ENCODE peak calls at places on chromosomes 6 and 20, in six cellular contexts. Q, W, T, A, N and Y are unnamed samples.

GRCh38 chr6:36227379-36228344 is 31.1 kb downstream of the BRPF3 start:
- DNase-seq in T (no peak), W (no peak), A (peak), Q (no peak), N (no peak), Y (no peak)

GRCh38 chr6:8237668-8238067 is 135.3 kb upstream of the EEF1E1 start:
- DNase-seq in N (no peak), T (no peak), W (no peak), Q (no peak), A (no peak), Y (no peak)

GRCh38 chr6:1762203-1762602 is 152.5 kb downstream of the FOXC1 start:
- DNase-seq in Q (no peak), T (no peak), N (no peak), A (no peak), W (no peak), Y (no peak)

GRCh38 chr6:41697902-41698349 is 37.5 kb downstream of the TFEB start:
- DNase-seq in T (no peak), N (no peak), Q (no peak), A (no peak), W (no peak), Y (no peak)

GRCh38 chr6:169411722-169412121 is 158.1 kb upstream of the THBS2 start:
- DNase-seq in N (no peak), W (no peak), T (no peak), A (no peak), Q (no peak), Y (no peak)

GRCh38 chr20:50274570-50275430 is 84.2 kb downstream of the CEBPB start:
- DNase-seq in Q (no peak), T (no peak), A (no peak), W (peak), N (no peak), Y (no peak)

GRCh38 chr6:163298079-163298807 is 116.3 kb upstream of the QKI start:
- DNase-seq in Q (no peak), N (no peak), W (no peak), A (no peak), T (no peak), Y (no peak)

GRCh38 chr20:63567382-63568169 is 6.5 kb downstream of the HELZ2 start:
- DNase-seq in Q (no peak), W (no peak), A (no peak), N (no peak), T (peak), Y (no peak)

GRCh38 chr6:158312672-158313397 is 570 bp downstream of the TULP4 start:
- DNase-seq in A (no peak), W (no peak), Q (peak), N (no peak), T (no peak), Y (no peak)

GRCh38 chr20:61387204-61387958 is 135.3 kb downstream of the CDH4 start:
- DNase-seq in T (no peak), N (peak), Q (peak), W (no peak), A (peak), Y (peak)

GRCh38 chr6:150730801-150731445 is 131.2 kb downstream of the PLEKHG1 start:
- DNase-seq in A (no peak), N (no peak), T (no peak), W (no peak), Q (no peak), Y (no peak)

GRCh38 chr20:20734475-20734948 is 22.1 kb upstream of the RALGAPA2 start:
- DNase-seq in N (no peak), Q (peak), W (no peak), A (no peak), T (peak), Y (no peak)

GRCh38 chr6:111646942-111647341 is 41.3 kb upstream of the TRAF3IP2 start:
- DNase-seq in A (no peak), W (no peak), Q (no peak), T (no peak), N (no peak), Y (no peak)

GRCh38 chr6:163823577-163823976 is 409.1 kb downstream of the QKI start:
- DNase-seq in Q (no peak), T (no peak), A (no peak), W (no peak), N (no peak), Y (no peak)

GRCh38 chr6:156876302-156876701 is 99.1 kb downstream of the ARID1B start:
- DNase-seq in W (no peak), T (no peak), N (peak), A (peak), Q (peak), Y (peak)

GRCh38 chr20:3209023-3209945 is at the start of gene ITPA:
- DNase-seq in T (no peak), Q (peak), N (peak), A (peak), W (peak), Y (peak)

GRCh38 chr6:3919130-3919628 is 70.0 kb downstream of the FAM50B start:
- DNase-seq in W (no peak), N (no peak), A (no peak), Q (no peak), T (no peak), Y (no peak)

GRCh38 chr6:46390153-46390876 is 100.9 kb downstream of the RCAN2 start:
- DNase-seq in Q (no peak), N (no peak), T (no peak), W (no peak), A (no peak), Y (no peak)

GRCh38 chr6:164807125-164807524 is 502.3 kb downstream of the C6orf118 start:
- DNase-seq in A (no peak), N (no peak), T (no peak), W (no peak), Q (peak), Y (no peak)

GRCh38 chr20:34862724-34863123 is 9.9 kb downstream of the GGT7 start:
- DNase-seq in T (no peak), A (no peak), W (no peak), N (no peak), Q (no peak), Y (no peak)

GRCh38 chr6:17725083-17725482 is 18.4 kb upstream of the NUP153 start:
- DNase-seq in Q (peak), A (peak), W (peak), T (no peak), N (peak), Y (peak)

GRCh38 chr6:106634565-106634964 is 5.2 kb downstream of the QRSL1 start:
- DNase-seq in T (no peak), N (no peak), A (no peak), W (no peak), Q (no peak), Y (no peak)

GRCh38 chr20:62740286-62741141 is 31.9 kb downstream of the NTSR1 start:
- DNase-seq in Q (no peak), A (peak), W (peak), N (no peak), T (peak), Y (peak)

GRCh38 chr20:37161830-37162549 is 17.1 kb upstream of the RPN2 start:
- DNase-seq in T (no peak), N (no peak), A (peak), W (no peak), Q (no peak), Y (no peak)

GRCh38 chr6:77447254-77447653 is 16.0 kb downstream of the HTR1B start:
- DNase-seq in W (no peak), T (no peak), A (no peak), Q (no peak), N (no peak), Y (no peak)

GRCh38 chr6:113476937-113477839 is 380.0 kb upstream of the MARCKS start:
- DNase-seq in A (no peak), N (no peak), W (no peak), T (no peak), Q (no peak), Y (no peak)

GRCh38 chr6:13413466-13413862 is 73.9 kb downstream of the GFOD1 start:
- DNase-seq in A (no peak), T (no peak), N (no peak), Q (no peak), W (peak), Y (no peak)

GRCh38 chr6:128519931-128520435 is 416 bp downstream of the PTPRK start:
- DNase-seq in Q (peak), N (peak), A (no peak), W (no peak), T (no peak), Y (no peak)

GRCh38 chr20:49132995-49133451 is 55.1 kb downstream of the STAU1 start:
- DNase-seq in N (no peak), Q (peak), A (peak), W (peak), T (peak), Y (no peak)

GRCh38 chr6:146876271-146877151 is 277.7 kb downstream of the ADGB start:
- DNase-seq in N (no peak), Q (no peak), A (peak), T (no peak), W (no peak), Y (no peak)

GRCh38 chr6:144466716-144467115 is 181.6 kb downstream of the UTRN start:
- DNase-seq in W (no peak), T (no peak), N (no peak), Q (no peak), A (no peak), Y (no peak)

GRCh38 chr6:2764610-2765165 is 505 bp upstream of the WRNIP1 start:
- DNase-seq in Q (peak), N (peak), T (no peak), W (peak), A (peak), Y (no peak)

GRCh38 chr6:157608221-157609075 is 214.6 kb upstream of the SNX9 start:
- DNase-seq in Q (no peak), T (no peak), W (no peak), A (no peak), N (no peak), Y (no peak)

GRCh38 chr6:7543761-7544424 is 2.4 kb downstream of the DSP start:
- DNase-seq in Q (peak), N (no peak), T (no peak), A (no peak), W (no peak), Y (no peak)

GRCh38 chr20:10848810-10849370 is 175.1 kb upstream of the JAG1 start:
- DNase-seq in N (no peak), W (peak), T (peak), A (no peak), Q (peak), Y (no peak)

GRCh38 chr20:5729348-5729747 is 20.9 kb upstream of the SHLD1 start:
- DNase-seq in T (no peak), Q (no peak), A (no peak), N (no peak), W (no peak), Y (no peak)

GRCh38 chr6:128139519-128139918 is 238.7 kb upstream of the THEMIS start:
- DNase-seq in N (no peak), A (no peak), Q (no peak), T (no peak), W (peak), Y (no peak)

GRCh38 chr6:162712694-162713093 is 14.9 kb downstream of the PRKN start:
- DNase-seq in N (no peak), Q (no peak), T (no peak), W (no peak), A (no peak), Y (no peak)

GRCh38 chr6:41406821-41407787 is 71.7 kb downstream of the NCR2 start:
- DNase-seq in Q (peak), A (no peak), W (no peak), T (no peak), N (peak), Y (peak)

GRCh38 chr6:106085687-106085983 is 501 bp upstream of the PRDM1 start:
- DNase-seq in A (no peak), T (no peak), W (no peak), Q (peak), N (no peak), Y (no peak)

GRCh38 chr6:159831373-159831679 is 31.2 kb downstream of the PNLDC1 start:
- DNase-seq in T (no peak), W (no peak), N (no peak), A (no peak), Q (no peak), Y (no peak)

GRCh38 chr6:159830481-159831372 is 30.7 kb downstream of the PNLDC1 start:
- DNase-seq in Q (peak), N (no peak), A (no peak), W (no peak), T (no peak), Y (peak)

GRCh38 chr6:159826968-159827647 is 27.0 kb downstream of the PNLDC1 start:
- DNase-seq in Q (no peak), A (no peak), W (no peak), N (no peak), T (no peak), Y (no peak)

GRCh38 chr6:159828074-159828473 is 28.0 kb downstream of the PNLDC1 start:
- DNase-seq in T (no peak), A (no peak), W (no peak), Q (no peak), N (no peak), Y (no peak)

GRCh38 chr6:159829515-159829914 is 29.4 kb downstream of the PNLDC1 start:
- DNase-seq in T (no peak), N (no peak), Q (no peak), W (no peak), A (no peak), Y (no peak)
- TF ChIP-seq CREB1 in T (no peak), N (no peak), Q (no peak), W (no peak), A (no peak), Y (no peak)

DNA sequence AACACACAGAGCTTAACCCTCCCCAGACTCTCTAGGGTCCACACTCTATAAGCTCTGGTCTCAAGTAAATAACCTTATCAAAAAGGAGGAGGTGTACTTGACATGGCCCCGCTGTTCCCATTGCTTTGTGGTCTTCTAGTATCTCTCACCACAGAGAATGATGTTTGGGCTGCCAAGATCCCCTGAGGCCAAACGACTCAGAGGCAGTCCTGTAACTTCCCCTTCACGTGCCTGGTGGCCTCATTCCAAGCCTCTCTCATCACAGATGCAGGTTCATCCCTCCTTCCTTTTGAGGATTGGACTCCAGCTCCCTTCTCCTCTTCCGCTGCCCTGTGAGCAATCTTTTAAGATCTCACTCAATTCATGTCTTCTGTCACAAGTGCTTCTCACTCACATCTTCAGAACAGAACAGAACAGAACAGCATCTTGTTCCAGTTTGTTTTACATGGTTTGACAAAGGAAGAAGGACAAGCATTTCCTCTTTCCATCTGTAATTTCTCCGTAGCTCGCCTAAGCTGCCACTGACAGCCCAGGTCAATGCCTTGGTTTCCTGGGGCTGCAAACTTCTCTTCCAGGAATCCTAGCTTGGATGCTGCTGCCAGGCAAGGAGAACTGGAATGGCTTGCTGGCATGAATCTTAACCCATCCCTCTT is 541.5 kb downstream of the CD83 start:
- DNase-seq in Q (no peak), N (no peak), A (no peak), W (no peak), T (no peak), Y (no peak)
- TF ChIP-seq CREB1 in Q (no peak), N (no peak), A (no peak), W (no peak), T (no peak), Y (no peak)

GRCh38 chr20:47851774-47852173 is 66.5 kb upstream of the SULF2 start:
- DNase-seq in W (no peak), N (no peak), Q (no peak), T (no peak), A (no peak), Y (no peak)

GRCh38 chr20:47855799-47856198 is 70.5 kb upstream of the SULF2 start:
- DNase-seq in W (no peak), T (no peak), N (no peak), Q (no peak), A (no peak), Y (no peak)

GRCh38 chr20:47857142-47857993 is 72.1 kb upstream of the SULF2 start:
- DNase-seq in A (no peak), N (no peak), Q (no peak), W (peak), T (no peak), Y (no peak)

GRCh38 chr20:47857994-47858557 is 72.8 kb upstream of the SULF2 start:
- DNase-seq in A (no peak), N (no peak), W (no peak), T (no peak), Q (no peak), Y (no peak)

DNA sequence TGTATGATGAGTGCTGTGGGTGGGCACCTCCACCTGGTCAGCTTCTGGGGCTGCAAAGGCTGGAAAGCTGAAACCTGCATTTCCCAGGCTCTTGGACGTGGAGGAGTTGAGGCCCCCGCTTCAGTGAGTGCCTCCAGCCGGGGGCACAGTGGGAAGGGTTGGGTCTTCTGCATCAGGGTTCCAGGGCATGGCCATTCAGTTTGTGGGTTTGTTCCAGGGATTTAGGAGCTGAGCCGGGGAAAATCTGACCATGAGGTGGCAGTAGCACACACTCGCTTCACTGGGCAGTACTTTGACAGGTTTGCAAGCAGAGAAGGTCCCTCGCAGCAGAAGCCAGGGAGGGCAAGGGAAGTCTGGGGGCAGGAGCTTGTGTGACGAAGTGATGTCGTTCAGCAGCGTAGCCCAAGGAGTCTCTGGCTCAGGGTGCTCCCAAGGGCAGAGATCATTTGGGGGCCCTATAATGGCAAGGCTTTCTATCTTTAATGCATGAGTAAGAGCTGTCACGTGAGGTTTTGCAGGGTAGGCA is 69.5 kb upstream of the SULF2 start:
- DNase-seq in T (no peak), Q (peak), A (no peak), N (peak), W (peak), Y (peak)
- TF ChIP-seq CREB1 in T (no peak), Q (no peak), A (no peak), N (peak), W (no peak), Y (no peak)

DNA sequence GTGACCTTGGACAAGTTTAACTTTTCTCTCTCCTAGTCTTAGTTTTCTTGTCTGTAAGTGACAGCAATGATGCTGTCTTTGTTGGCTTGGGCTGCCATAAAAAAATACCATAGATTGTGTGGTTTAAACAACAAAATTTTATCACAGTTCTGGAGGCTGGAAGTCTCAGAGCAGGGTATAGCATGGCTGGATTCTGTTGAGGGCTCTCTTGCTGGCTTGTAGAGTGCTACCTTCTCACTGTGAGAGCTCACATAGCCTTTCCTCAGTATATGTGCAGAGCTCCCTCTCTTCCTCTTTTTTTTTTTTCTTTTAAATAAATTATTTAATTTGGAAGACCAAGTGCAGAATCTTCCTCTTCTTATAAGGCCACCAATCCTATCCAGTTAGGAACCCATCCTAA is 26.3 kb downstream of the HFE start:
- DNase-seq in T (no peak), N (no peak), A (no peak), W (no peak), Q (no peak), Y (no peak)
- TF ChIP-seq CREB1 in T (no peak), N (no peak), A (no peak), W (no peak), Q (no peak), Y (no peak)

DNA sequence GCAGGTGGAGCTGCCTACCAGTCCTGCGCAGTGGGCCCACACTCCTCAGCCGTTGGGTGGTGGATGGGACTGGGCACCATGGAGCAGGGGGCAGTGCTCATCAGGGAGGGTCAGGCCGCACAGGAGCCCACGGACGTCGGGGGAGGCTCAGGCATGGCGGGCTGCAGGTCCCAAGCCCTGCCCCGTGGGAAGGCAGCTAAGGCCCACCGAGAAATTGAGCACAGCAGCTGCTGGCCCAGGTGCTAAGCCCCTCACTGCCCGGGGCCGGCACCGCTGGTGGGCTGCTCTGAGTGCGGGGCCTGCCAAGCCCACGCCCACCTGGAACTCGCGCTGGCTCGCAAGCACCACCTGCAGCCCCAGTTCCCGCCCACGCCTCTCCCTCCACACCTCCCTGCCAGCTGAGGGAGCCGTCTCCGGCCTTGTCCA is 30.2 kb upstream of the ID4 start:
- DNase-seq in T (no peak), W (no peak), N (no peak), A (no peak), Q (no peak), Y (no peak)
- TF ChIP-seq CREB1 in T (no peak), W (no peak), N (no peak), A (no peak), Q (no peak), Y (no peak)

GRCh38 chr6:52724041-52724405 is 39.3 kb downstream of the GSTA2 start:
- DNase-seq in Q (no peak), W (no peak), T (no peak), N (no peak), A (no peak), Y (no peak)

GRCh38 chr6:52720301-52720700 is 43.0 kb downstream of the GSTA2 start:
- DNase-seq in A (no peak), Q (no peak), T (no peak), W (no peak), N (no peak), Y (no peak)

DNA sequence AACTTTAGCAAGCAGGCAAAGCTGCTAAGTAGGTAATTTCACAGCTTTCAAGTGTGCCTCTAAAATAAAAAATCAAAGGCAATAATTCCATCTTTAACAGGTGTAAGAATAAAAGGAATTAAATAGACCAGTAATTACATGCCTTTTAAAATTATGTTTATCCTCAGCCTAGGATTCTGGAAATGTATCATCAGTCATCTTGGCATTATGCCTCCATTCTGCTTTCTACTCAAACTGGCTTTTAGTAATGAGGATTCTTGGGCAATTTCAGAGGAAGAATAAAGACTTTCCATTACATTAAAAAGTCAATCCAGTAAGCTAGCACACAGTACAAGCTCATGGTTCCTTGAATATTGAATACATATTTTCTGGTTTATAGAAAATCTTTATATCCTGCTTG is 44.7 kb downstream of the GSTA2 start:
- DNase-seq in T (no peak), W (no peak), Q (no peak), N (no peak), A (no peak), Y (no peak)
- TF ChIP-seq CREB1 in T (no peak), W (no peak), Q (no peak), N (no peak), A (no peak), Y (no peak)

GRCh38 chr6:28349892-28350737 is at the start of gene ZKSCAN3:
- DNase-seq in T (peak), W (peak), A (peak), N (peak), Q (peak), Y (peak)
- TF ChIP-seq CREB1 in T (peak), W (peak), A (no peak), N (peak), Q (no peak), Y (no peak)